ENCODE peak calls at places on chromosomes 16 and 17, in five cellular contexts. One of them, this sample, is unnamed.

GRCh38 chr17:42541041-42541833 is 5.2 kb downstream of the NAGLU start:
- DNase-seq in activated T-helper 1 cell treated with Interleukin-2 at 50 U/mL for 16 hours: no peak
- DNase-seq in Daoy: no peak
- DNase-seq in glomerular endothelial cell: no peak
- DNase-seq in activated T-cell treated with anti-CD3 and anti-CD28 coated beads for 4 hours: no peak
- DNase-seq in this sample: no peak

GRCh38 chr17:8896641-8897635 is 29.5 kb upstream of the PIK3R6 start:
- DNase-seq in activated T-helper 1 cell treated with Interleukin-2 at 50 U/mL for 16 hours: no peak
- DNase-seq in Daoy: no peak
- DNase-seq in glomerular endothelial cell: no peak
- DNase-seq in activated T-cell treated with anti-CD3 and anti-CD28 coated beads for 4 hours: no peak
- DNase-seq in this sample: no peak

GRCh38 chr16:27468941-27469531 is 67.1 kb downstream of the IL21R start:
- DNase-seq in activated T-helper 1 cell treated with Interleukin-2 at 50 U/mL for 16 hours: no peak
- DNase-seq in Daoy: no peak
- DNase-seq in glomerular endothelial cell: no peak
- DNase-seq in activated T-cell treated with anti-CD3 and anti-CD28 coated beads for 4 hours: no peak
- DNase-seq in this sample: no peak

GRCh38 chr16:84806256-84806889 is 13.4 kb upstream of the CRISPLD2 start:
- DNase-seq in activated T-helper 1 cell treated with Interleukin-2 at 50 U/mL for 16 hours: no peak
- DNase-seq in Daoy: peak
- DNase-seq in glomerular endothelial cell: peak
- DNase-seq in activated T-cell treated with anti-CD3 and anti-CD28 coated beads for 4 hours: no peak
- DNase-seq in this sample: peak

GRCh38 chr17:7014995-7015586 is 2.7 kb downstream of the RNASEK start:
- DNase-seq in activated T-helper 1 cell treated with Interleukin-2 at 50 U/mL for 16 hours: peak
- DNase-seq in Daoy: peak
- DNase-seq in glomerular endothelial cell: no peak
- DNase-seq in activated T-cell treated with anti-CD3 and anti-CD28 coated beads for 4 hours: peak
- DNase-seq in this sample: peak

GRCh38 chr17:44842748-44843147 is 4.9 kb upstream of the HIGD1B start:
- DNase-seq in activated T-helper 1 cell treated with Interleukin-2 at 50 U/mL for 16 hours: no peak
- DNase-seq in Daoy: no peak
- DNase-seq in glomerular endothelial cell: no peak
- DNase-seq in activated T-cell treated with anti-CD3 and anti-CD28 coated beads for 4 hours: no peak
- DNase-seq in this sample: no peak

GRCh38 chr16:56950051-56950450 is 11.7 kb upstream of the CETP start:
- DNase-seq in activated T-helper 1 cell treated with Interleukin-2 at 50 U/mL for 16 hours: no peak
- DNase-seq in Daoy: no peak
- DNase-seq in glomerular endothelial cell: no peak
- DNase-seq in activated T-cell treated with anti-CD3 and anti-CD28 coated beads for 4 hours: no peak
- DNase-seq in this sample: no peak

GRCh38 chr16:11263737-11264136 is 5.4 kb downstream of the TNP2 start:
- DNase-seq in activated T-helper 1 cell treated with Interleukin-2 at 50 U/mL for 16 hours: no peak
- DNase-seq in Daoy: no peak
- DNase-seq in glomerular endothelial cell: no peak
- DNase-seq in activated T-cell treated with anti-CD3 and anti-CD28 coated beads for 4 hours: peak
- DNase-seq in this sample: no peak

GRCh38 chr17:27532269-27533067 is 76.2 kb downstream of the KSR1 start:
- DNase-seq in activated T-helper 1 cell treated with Interleukin-2 at 50 U/mL for 16 hours: no peak
- DNase-seq in Daoy: no peak
- DNase-seq in glomerular endothelial cell: no peak
- DNase-seq in activated T-cell treated with anti-CD3 and anti-CD28 coated beads for 4 hours: no peak
- DNase-seq in this sample: peak

GRCh38 chr17:74768069-74768762 is 7.9 kb downstream of the NAT9 start:
- DNase-seq in activated T-helper 1 cell treated with Interleukin-2 at 50 U/mL for 16 hours: no peak
- DNase-seq in Daoy: peak
- DNase-seq in glomerular endothelial cell: no peak
- DNase-seq in activated T-cell treated with anti-CD3 and anti-CD28 coated beads for 4 hours: no peak
- DNase-seq in this sample: no peak

GRCh38 chr17:10614536-10615155 is 42.5 kb downstream of the MYH3 start:
- DNase-seq in activated T-helper 1 cell treated with Interleukin-2 at 50 U/mL for 16 hours: no peak
- DNase-seq in Daoy: peak
- DNase-seq in glomerular endothelial cell: no peak
- DNase-seq in activated T-cell treated with anti-CD3 and anti-CD28 coated beads for 4 hours: no peak
- DNase-seq in this sample: peak

GRCh38 chr17:50469005-50469605 is 425 bp upstream of the CHAD start:
- DNase-seq in activated T-helper 1 cell treated with Interleukin-2 at 50 U/mL for 16 hours: no peak
- DNase-seq in Daoy: no peak
- DNase-seq in glomerular endothelial cell: no peak
- DNase-seq in activated T-cell treated with anti-CD3 and anti-CD28 coated beads for 4 hours: no peak
- DNase-seq in this sample: no peak

GRCh38 chr17:17063546-17064122 is 21.4 kb downstream of the MPRIP start:
- DNase-seq in activated T-helper 1 cell treated with Interleukin-2 at 50 U/mL for 16 hours: no peak
- DNase-seq in Daoy: no peak
- DNase-seq in glomerular endothelial cell: no peak
- DNase-seq in activated T-cell treated with anti-CD3 and anti-CD28 coated beads for 4 hours: no peak
- DNase-seq in this sample: peak

GRCh38 chr17:82375359-82376041 is 3.9 kb downstream of the UTS2R start:
- DNase-seq in activated T-helper 1 cell treated with Interleukin-2 at 50 U/mL for 16 hours: no peak
- DNase-seq in Daoy: no peak
- DNase-seq in glomerular endothelial cell: no peak
- DNase-seq in activated T-cell treated with anti-CD3 and anti-CD28 coated beads for 4 hours: no peak
- DNase-seq in this sample: no peak

GRCh38 chr17:48134912-48135480 is 27.4 kb downstream of the SNX11 start:
- DNase-seq in activated T-helper 1 cell treated with Interleukin-2 at 50 U/mL for 16 hours: no peak
- DNase-seq in Daoy: no peak
- DNase-seq in glomerular endothelial cell: no peak
- DNase-seq in activated T-cell treated with anti-CD3 and anti-CD28 coated beads for 4 hours: no peak
- DNase-seq in this sample: no peak

GRCh38 chr17:8506145-8506544 is 70.5 kb downstream of the NDEL1 start:
- DNase-seq in activated T-helper 1 cell treated with Interleukin-2 at 50 U/mL for 16 hours: no peak
- DNase-seq in Daoy: no peak
- DNase-seq in glomerular endothelial cell: no peak
- DNase-seq in activated T-cell treated with anti-CD3 and anti-CD28 coated beads for 4 hours: no peak
- DNase-seq in this sample: no peak

GRCh38 chr17:75549246-75550138 is 24.0 kb downstream of the LLGL2 start:
- DNase-seq in activated T-helper 1 cell treated with Interleukin-2 at 50 U/mL for 16 hours: no peak
- DNase-seq in Daoy: no peak
- DNase-seq in glomerular endothelial cell: no peak
- DNase-seq in activated T-cell treated with anti-CD3 and anti-CD28 coated beads for 4 hours: no peak
- DNase-seq in this sample: no peak

GRCh38 chr16:73743665-73744496 is 552.7 kb upstream of the PSMD7 start:
- DNase-seq in activated T-helper 1 cell treated with Interleukin-2 at 50 U/mL for 16 hours: no peak
- DNase-seq in Daoy: peak
- DNase-seq in glomerular endothelial cell: no peak
- DNase-seq in activated T-cell treated with anti-CD3 and anti-CD28 coated beads for 4 hours: no peak
- DNase-seq in this sample: no peak

GRCh38 chr16:85557083-85557975 is 55.8 kb upstream of the GSE1 start:
- DNase-seq in activated T-helper 1 cell treated with Interleukin-2 at 50 U/mL for 16 hours: no peak
- DNase-seq in Daoy: peak
- DNase-seq in glomerular endothelial cell: no peak
- DNase-seq in activated T-cell treated with anti-CD3 and anti-CD28 coated beads for 4 hours: peak
- DNase-seq in this sample: no peak

GRCh38 chr16:1961651-1962067 is 2.3 kb downstream of the NDUFB10 start:
- DNase-seq in activated T-helper 1 cell treated with Interleukin-2 at 50 U/mL for 16 hours: no peak
- DNase-seq in Daoy: no peak
- DNase-seq in glomerular endothelial cell: no peak
- DNase-seq in activated T-cell treated with anti-CD3 and anti-CD28 coated beads for 4 hours: no peak
- DNase-seq in this sample: no peak

GRCh38 chr16:47461598-47462266 is 601 bp downstream of the PHKB start:
- DNase-seq in activated T-helper 1 cell treated with Interleukin-2 at 50 U/mL for 16 hours: no peak
- DNase-seq in Daoy: peak
- DNase-seq in glomerular endothelial cell: peak
- DNase-seq in activated T-cell treated with anti-CD3 and anti-CD28 coated beads for 4 hours: no peak
- DNase-seq in this sample: peak

GRCh38 chr16:73122604-73123386 is 74.9 kb upstream of the ZFHX3 start:
- DNase-seq in activated T-helper 1 cell treated with Interleukin-2 at 50 U/mL for 16 hours: no peak
- DNase-seq in Daoy: no peak
- DNase-seq in glomerular endothelial cell: no peak
- DNase-seq in activated T-cell treated with anti-CD3 and anti-CD28 coated beads for 4 hours: no peak
- DNase-seq in this sample: peak

GRCh38 chr16:88645455-88645854 is 5.4 kb downstream of the CYBA start:
- DNase-seq in activated T-helper 1 cell treated with Interleukin-2 at 50 U/mL for 16 hours: no peak
- DNase-seq in Daoy: no peak
- DNase-seq in glomerular endothelial cell: no peak
- DNase-seq in activated T-cell treated with anti-CD3 and anti-CD28 coated beads for 4 hours: no peak
- DNase-seq in this sample: no peak

GRCh38 chr16:11198817-11199216 is 57.2 kb downstream of the SOCS1 start:
- DNase-seq in activated T-helper 1 cell treated with Interleukin-2 at 50 U/mL for 16 hours: no peak
- DNase-seq in Daoy: no peak
- DNase-seq in glomerular endothelial cell: no peak
- DNase-seq in activated T-cell treated with anti-CD3 and anti-CD28 coated beads for 4 hours: no peak
- DNase-seq in this sample: no peak

GRCh38 chr16:79662673-79663313 is 62.3 kb upstream of the MAF start:
- DNase-seq in activated T-helper 1 cell treated with Interleukin-2 at 50 U/mL for 16 hours: no peak
- DNase-seq in Daoy: no peak
- DNase-seq in glomerular endothelial cell: no peak
- DNase-seq in activated T-cell treated with anti-CD3 and anti-CD28 coated beads for 4 hours: no peak
- DNase-seq in this sample: no peak

GRCh38 chr17:50123649-50124349 is 6.2 kb downstream of the SAMD14 start:
- DNase-seq in activated T-helper 1 cell treated with Interleukin-2 at 50 U/mL for 16 hours: no peak
- DNase-seq in Daoy: no peak
- DNase-seq in glomerular endothelial cell: no peak
- DNase-seq in activated T-cell treated with anti-CD3 and anti-CD28 coated beads for 4 hours: no peak
- DNase-seq in this sample: peak

GRCh38 chr16:85514295-85514600 is 98.9 kb upstream of the GSE1 start:
- DNase-seq in activated T-helper 1 cell treated with Interleukin-2 at 50 U/mL for 16 hours: no peak
- DNase-seq in Daoy: no peak
- DNase-seq in glomerular endothelial cell: no peak
- DNase-seq in activated T-cell treated with anti-CD3 and anti-CD28 coated beads for 4 hours: no peak
- DNase-seq in this sample: no peak

GRCh38 chr16:75460441-75460840 is 4.0 kb downstream of the TMEM170A start:
- DNase-seq in activated T-helper 1 cell treated with Interleukin-2 at 50 U/mL for 16 hours: no peak
- DNase-seq in Daoy: no peak
- DNase-seq in glomerular endothelial cell: no peak
- DNase-seq in activated T-cell treated with anti-CD3 and anti-CD28 coated beads for 4 hours: no peak
- DNase-seq in this sample: peak

GRCh38 chr16:49928176-49928892 is 72.4 kb upstream of the ZNF423 start:
- DNase-seq in activated T-helper 1 cell treated with Interleukin-2 at 50 U/mL for 16 hours: no peak
- DNase-seq in Daoy: no peak
- DNase-seq in glomerular endothelial cell: no peak
- DNase-seq in activated T-cell treated with anti-CD3 and anti-CD28 coated beads for 4 hours: no peak
- DNase-seq in this sample: no peak

GRCh38 chr17:33725675-33726271 is 432.7 kb upstream of the ASIC2 start:
- DNase-seq in activated T-helper 1 cell treated with Interleukin-2 at 50 U/mL for 16 hours: no peak
- DNase-seq in Daoy: peak
- DNase-seq in glomerular endothelial cell: no peak
- DNase-seq in activated T-cell treated with anti-CD3 and anti-CD28 coated beads for 4 hours: peak
- DNase-seq in this sample: peak

GRCh38 chr17:49197346-49197998 is 12.9 kb downstream of the GNGT2 start:
- DNase-seq in activated T-helper 1 cell treated with Interleukin-2 at 50 U/mL for 16 hours: no peak
- DNase-seq in Daoy: peak
- DNase-seq in glomerular endothelial cell: no peak
- DNase-seq in activated T-cell treated with anti-CD3 and anti-CD28 coated beads for 4 hours: no peak
- DNase-seq in this sample: no peak

GRCh38 chr17:78722101-78722761 is 59.8 kb downstream of the CYTH1 start:
- DNase-seq in activated T-helper 1 cell treated with Interleukin-2 at 50 U/mL for 16 hours: no peak
- DNase-seq in Daoy: no peak
- DNase-seq in glomerular endothelial cell: no peak
- DNase-seq in activated T-cell treated with anti-CD3 and anti-CD28 coated beads for 4 hours: no peak
- DNase-seq in this sample: no peak

GRCh38 chr16:73610605-73611177 is 562.8 kb upstream of the ZFHX3 start:
- DNase-seq in activated T-helper 1 cell treated with Interleukin-2 at 50 U/mL for 16 hours: no peak
- DNase-seq in Daoy: no peak
- DNase-seq in glomerular endothelial cell: no peak
- DNase-seq in activated T-cell treated with anti-CD3 and anti-CD28 coated beads for 4 hours: no peak
- DNase-seq in this sample: no peak

GRCh38 chr17:77374170-77374936 is 233.6 kb downstream of the SEC14L1 start:
- DNase-seq in activated T-helper 1 cell treated with Interleukin-2 at 50 U/mL for 16 hours: peak
- DNase-seq in Daoy: peak
- DNase-seq in glomerular endothelial cell: peak
- DNase-seq in activated T-cell treated with anti-CD3 and anti-CD28 coated beads for 4 hours: peak
- DNase-seq in this sample: peak

GRCh38 chr16:21590791-21591190 is 8.6 kb upstream of the METTL9 start:
- DNase-seq in activated T-helper 1 cell treated with Interleukin-2 at 50 U/mL for 16 hours: no peak
- DNase-seq in Daoy: no peak
- DNase-seq in glomerular endothelial cell: no peak
- DNase-seq in activated T-cell treated with anti-CD3 and anti-CD28 coated beads for 4 hours: no peak
- DNase-seq in this sample: peak

GRCh38 chr16:70160821-70161220 is 12.8 kb upstream of the CLEC18C start:
- DNase-seq in activated T-helper 1 cell treated with Interleukin-2 at 50 U/mL for 16 hours: no peak
- DNase-seq in Daoy: no peak
- DNase-seq in glomerular endothelial cell: no peak
- DNase-seq in activated T-cell treated with anti-CD3 and anti-CD28 coated beads for 4 hours: no peak
- DNase-seq in this sample: no peak

GRCh38 chr17:7982666-7983065 is 19.7 kb upstream of the GUCY2D start:
- DNase-seq in activated T-helper 1 cell treated with Interleukin-2 at 50 U/mL for 16 hours: no peak
- DNase-seq in Daoy: peak
- DNase-seq in glomerular endothelial cell: no peak
- DNase-seq in activated T-cell treated with anti-CD3 and anti-CD28 coated beads for 4 hours: no peak
- DNase-seq in this sample: peak

GRCh38 chr16:74633686-74634085 is 26.8 kb upstream of the GLG1 start:
- DNase-seq in activated T-helper 1 cell treated with Interleukin-2 at 50 U/mL for 16 hours: no peak
- DNase-seq in Daoy: no peak
- DNase-seq in glomerular endothelial cell: no peak
- DNase-seq in activated T-cell treated with anti-CD3 and anti-CD28 coated beads for 4 hours: no peak
- DNase-seq in this sample: no peak

GRCh38 chr17:43534909-43535308 is 11.2 kb downstream of the ETV4 start:
- DNase-seq in activated T-helper 1 cell treated with Interleukin-2 at 50 U/mL for 16 hours: no peak
- DNase-seq in Daoy: no peak
- DNase-seq in glomerular endothelial cell: no peak
- DNase-seq in activated T-cell treated with anti-CD3 and anti-CD28 coated beads for 4 hours: no peak
- DNase-seq in this sample: no peak

This sample was measured in fibroblast of villous mesenchyme.